ENCODE peak calls at places on chromosomes 16 and 17, in seven cellular contexts. P, N, A, F, Z, J and C are unnamed samples.

GRCh38 chr16:67526149-67526732 is 2.4 kb upstream of the RIPOR1 start:
- DNase-seq in P (no peak), N (no peak), A (no peak), F (no peak), Z (no peak), J (no peak), C (no peak)

GRCh38 chr16:66478733-66479511 is 51.8 kb downstream of the BEAN1 start:
- DNase-seq in P (peak; percentile 78), N (peak; percentile 75), A (peak; percentile 88), F (peak; percentile 72), Z (peak; percentile 69), J (peak; percentile 76), C (no peak)

GRCh38 chr17:43720311-43721060 is 38.1 kb downstream of the SOST start:
- DNase-seq in P (peak; percentile 78), N (peak; percentile 51), A (peak; percentile 78), F (peak; percentile 74), Z (peak; percentile 82), J (peak; percentile 68), C (peak; percentile 95)

GRCh38 chr17:30554839-30555751 is 77.9 kb downstream of the GOSR1 start:
- DNase-seq in P (peak; percentile 56), N (peak; percentile 41), A (no peak), F (no peak), Z (no peak), J (no peak), C (no peak)

GRCh38 chr17:10041916-10042588 is 137.0 kb upstream of the RCVRN start:
- DNase-seq in P (no peak), N (no peak), A (no peak), F (no peak), Z (no peak), J (no peak), C (no peak)

GRCh38 chr17:31740611-31741082 is 118.4 kb downstream of the COPRS start:
- DNase-seq in P (no peak), N (no peak), A (no peak), F (no peak), Z (no peak), J (no peak), C (no peak)

GRCh38 chr16:56519459-56520250 is at the start of gene BBS2:
- DNase-seq in P (peak; percentile 82), N (peak; percentile 92), A (peak; percentile 91), F (peak; percentile 86), Z (peak; percentile 89), J (peak; percentile 88), C (peak; percentile 96)

GRCh38 chr16:6195966-6196365 is 1098.4 kb upstream of the EEF2KMT start:
- DNase-seq in P (no peak), N (no peak), A (no peak), F (no peak), Z (no peak), J (no peak), C (no peak)

GRCh38 chr16:73170587-73170986 is 122.7 kb upstream of the ZFHX3 start:
- DNase-seq in P (no peak), N (no peak), A (no peak), F (no peak), Z (no peak), J (peak; percentile 25), C (no peak)

GRCh38 chr16:27522173-27522707 is 27.5 kb downstream of the GTF3C1 start:
- DNase-seq in P (no peak), N (no peak), A (no peak), F (no peak), Z (no peak), J (no peak), C (no peak)

GRCh38 chr17:28646039-28646754 is 1.2 kb upstream of the BLTP2 start:
- DNase-seq in P (no peak), N (no peak), A (no peak), F (no peak), Z (no peak), J (peak; percentile 72), C (no peak)

GRCh38 chr16:55330726-55331647 is 7.0 kb downstream of the IRX6 start:
- DNase-seq in P (no peak), N (no peak), A (no peak), F (no peak), Z (no peak), J (no peak), C (peak; percentile 45)

GRCh38 chr17:78529251-78529650 is 47.9 kb downstream of the DNAH17 start:
- DNase-seq in P (no peak), N (no peak), A (no peak), F (no peak), Z (no peak), J (no peak), C (no peak)

GRCh38 chr17:59707971-59708425 is 544 bp downstream of the VMP1 start:
- DNase-seq in P (no peak), N (no peak), A (no peak), F (no peak), Z (no peak), J (no peak), C (no peak)

GRCh38 chr17:48629411-48629759 is 3.2 kb upstream of the HOXB9 start:
- DNase-seq in P (no peak), N (no peak), A (no peak), F (no peak), Z (no peak), J (no peak), C (no peak)

GRCh38 chr17:82878545-82878944 is 38.7 kb upstream of the ZNF750 start:
- DNase-seq in P (no peak), N (no peak), A (no peak), F (no peak), Z (peak; percentile 45), J (no peak), C (no peak)

GRCh38 chr16:10183606-10183959 is 1.4 kb upstream of the GRIN2A start:
- DNase-seq in P (no peak), N (no peak), A (no peak), F (no peak), Z (no peak), J (no peak), C (no peak)

GRCh38 chr17:47099987-47100711 is 88.9 kb downstream of the CDC27 start:
- DNase-seq in P (peak; percentile 94), N (peak; percentile 93), A (peak; percentile 95), F (peak; percentile 88), Z (peak; percentile 94), J (peak; percentile 96), C (peak; percentile 97)

GRCh38 chr17:79799174-79799537 is 2.3 kb upstream of the CBX8 start:
- DNase-seq in P (no peak), N (no peak), A (no peak), F (no peak), Z (no peak), J (no peak), C (no peak)

GRCh38 chr17:79798296-79799173 is 1.7 kb upstream of the CBX8 start:
- DNase-seq in P (no peak), N (no peak), A (no peak), F (no peak), Z (no peak), J (no peak), C (no peak)

GRCh38 chr17:79800325-79801155 is 3.7 kb upstream of the CBX8 start:
- DNase-seq in P (no peak), N (peak; percentile 52), A (peak; percentile 73), F (no peak), Z (no peak), J (no peak), C (no peak)

GRCh38 chr17:79801156-79802038 is 4.5 kb upstream of the CBX8 start:
- DNase-seq in P (no peak), N (no peak), A (no peak), F (no peak), Z (no peak), J (no peak), C (no peak)

GRCh38 chr17:79799538-79800324 is 2.9 kb upstream of the CBX8 start:
- DNase-seq in P (no peak), N (no peak), A (peak; percentile 47), F (no peak), Z (no peak), J (no peak), C (no peak)
- H3K9me3 ChIP-seq in P (no peaks in the 10 kb centered on the region), N (no peaks in the 10 kb centered on the region), A (no peaks in the 10 kb centered on the region), F (no peaks in the 10 kb centered on the region), Z (peaks cover 4% of the 10 kb centered on the region), J (no peaks in the 10 kb centered on the region), C (no peaks in the 10 kb centered on the region)

GRCh38 chr16:3461120-3461519 is 17.6 kb downstream of the NAA60 start:
- DNase-seq in P (no peak), N (no peak), A (peak; percentile 57), F (no peak), Z (no peak), J (no peak), C (no peak)
- TF ChIP-seq CTCF in P (no peak), N (no peak), A (peak; percentile 29), F (no peak), Z (no peak), J (no peak), C (no peak)

DNA sequence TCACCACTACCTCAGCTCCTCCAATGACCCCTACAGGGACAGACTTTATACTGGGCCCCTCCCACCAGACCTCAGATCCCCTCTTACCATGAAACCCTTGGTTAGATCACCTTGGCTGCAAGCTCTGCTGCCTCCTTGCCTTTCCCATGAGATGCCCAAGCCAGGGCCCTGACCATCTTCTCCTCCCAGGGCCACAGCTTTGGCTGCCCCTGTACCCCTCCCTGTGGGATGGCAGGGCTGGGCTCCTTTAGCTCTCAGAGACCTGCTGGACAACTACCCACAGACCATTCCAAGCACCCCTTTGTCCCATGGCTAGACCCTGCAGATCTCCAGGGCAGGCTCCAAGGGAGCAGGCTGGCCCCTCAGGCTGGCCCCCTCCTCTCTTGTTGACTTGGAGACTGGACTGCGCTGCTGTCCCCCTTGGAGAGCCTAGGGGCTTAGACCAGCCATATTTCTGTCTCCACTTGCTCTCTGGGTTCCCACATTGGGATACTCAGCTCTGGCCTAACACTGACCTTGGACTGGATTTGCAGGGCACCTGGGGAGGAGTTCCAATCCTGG is 1692.7 kb downstream of the TP53TG3F start:
- DNase-seq in P (no peak), N (no peak), A (no peak), F (no peak), Z (no peak), J (no peak), C (peak; percentile 82)
- H3K9me3 ChIP-seq in P (peaks cover 15% of the 10 kb centered on the region), N (peaks cover 5% of the 10 kb centered on the region), A (peaks cover 30% of the 10 kb centered on the region), F (peaks cover 72% of the 10 kb centered on the region), Z (peaks cover 33% of the 10 kb centered on the region), J (no peaks in the 10 kb centered on the region), C (peaks cover 11% of the 10 kb centered on the region)

GRCh38 chr17:50630524-50631194 is 4.0 kb upstream of the ABCC3 start:
- DNase-seq in P (no peak), N (peak; percentile 63), A (peak; percentile 39), F (peak; percentile 80), Z (peak; percentile 65), J (peak; percentile 44), C (no peak)
- TF ChIP-seq CTCF in P (peak; percentile 70), N (peak; percentile 87), A (peak; percentile 81), F (peak; percentile 82), Z (peak; percentile 65), J (no peak), C (peak; percentile 78)

DNA sequence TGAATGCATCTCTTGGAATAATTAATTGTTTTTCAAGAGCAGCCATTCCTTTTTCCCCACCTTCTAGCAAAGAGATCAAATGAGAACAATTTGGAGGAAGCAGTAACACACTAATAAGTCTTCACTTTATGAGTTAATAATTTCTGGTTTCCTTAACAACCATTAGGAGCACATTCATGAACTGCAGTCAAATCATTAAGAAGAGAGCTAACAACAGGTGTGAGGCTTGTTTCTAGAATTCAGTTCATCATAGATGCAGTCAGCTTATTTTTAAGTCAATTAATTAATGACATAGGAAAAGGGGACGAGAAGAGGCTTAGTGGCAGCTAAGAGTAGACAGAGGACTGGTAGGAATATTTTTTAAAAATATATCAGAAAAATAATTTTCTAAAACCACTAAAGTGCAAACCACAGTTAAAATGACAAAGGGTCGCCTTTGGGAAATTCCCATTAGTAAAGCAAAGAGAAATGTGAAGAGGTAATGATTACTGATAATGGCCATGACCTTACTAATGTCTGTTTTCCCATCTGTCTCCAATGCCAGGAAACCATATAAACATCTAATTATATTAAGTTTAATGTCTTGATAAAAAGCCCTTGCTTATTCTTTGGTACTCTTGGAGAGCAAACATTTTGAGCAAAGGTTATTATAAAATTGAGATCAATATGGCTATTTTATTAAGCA is 184.2 kb downstream of the KCNJ2 start:
- DNase-seq in P (no peak), N (no peak), A (no peak), F (no peak), Z (no peak), J (no peak), C (no peak)
- H3K9me3 ChIP-seq in P (no peaks in the 10 kb centered on the region), N (no peaks in the 10 kb centered on the region), A (no peaks in the 10 kb centered on the region), F (no peaks in the 10 kb centered on the region), Z (no peaks in the 10 kb centered on the region), J (no peaks in the 10 kb centered on the region), C (no peaks in the 10 kb centered on the region)